ENCODE peak calls at places on chromosomes 16 and 17, in four cellular contexts. V is foreskin keratinocyte, K is gastrocnemius medialis, P is ovary. E is an unnamed sample.

GRCh38 chr16:19169081-19169639 is 1.1 kb downstream of the SYT17 start:
- DNase-seq in P (no peak), K (no peak), V (no peak), E (no peak)

GRCh38 chr17:68732301-68732749 is 131.2 kb upstream of the FAM20A start:
- DNase-seq in P (no peak), V (no peak), K (no peak), E (no peak)

GRCh38 chr17:57507828-57508227 is 237.3 kb downstream of the CCDC182 start:
- DNase-seq in V (no peak), P (no peak), K (no peak), E (no peak)

GRCh38 chr17:82844796-82845162 is 5.0 kb upstream of the ZNF750 start:
- DNase-seq in K (no peak), V (no peak), P (no peak), E (no peak)

GRCh38 chr16:11843206-11843605 is 8.1 kb downstream of the RSL1D1 start:
- DNase-seq in K (no peak), V (no peak), P (no peak), E (no peak)

GRCh38 chr16:28990375-28991040 is 5.7 kb downstream of the LAT start:
- DNase-seq in P (no peak), K (no peak), V (no peak), E (no peak)

GRCh38 chr17:46264456-46265198 is 30.3 kb upstream of the LRRC37A start:
- DNase-seq in P (no peak), K (no peak), V (peak; percentile 83), E (peak; percentile 91)

GRCh38 chr17:601462-602303 is 113.0 kb downstream of the VPS53 start:
- DNase-seq in K (peak; percentile 34), P (no peak), V (no peak), E (peak; percentile 76)

GRCh38 chr16:22634913-22635312 is 124.2 kb downstream of the NPIPB5 start:
- DNase-seq in V (no peak), P (no peak), K (no peak), E (no peak)

GRCh38 chr17:246226-246625 is 64.8 kb upstream of the DOC2B start:
- DNase-seq in V (no peak), P (no peak), K (no peak), E (no peak)

GRCh38 chr17:31858647-31859486 is at the start of gene COPRS:
- DNase-seq in K (peak; percentile 88), P (peak; percentile 88), V (peak; percentile 19), E (peak; percentile 63)

GRCh38 chr17:3748576-3748975 is 24.9 kb downstream of the HASPIN start:
- DNase-seq in P (no peak), V (no peak), K (no peak), E (no peak)

GRCh38 chr16:9966569-9967157 is 215.6 kb downstream of the GRIN2A start:
- DNase-seq in P (no peak), V (no peak), K (no peak), E (peak; percentile 70)

GRCh38 chr17:50150354-50151040 is at the start of gene PPP1R9B:
- DNase-seq in V (no peak), P (no peak), K (no peak), E (no peak)
- H3K4me1 ChIP-seq in V (peaks cover 5% of the 10 kb centered on the region), P (peaks cover 35% of the 10 kb centered on the region), K (peaks cover 60% of the 10 kb centered on the region), E (peaks cover 43% of the 10 kb centered on the region)

DNA sequence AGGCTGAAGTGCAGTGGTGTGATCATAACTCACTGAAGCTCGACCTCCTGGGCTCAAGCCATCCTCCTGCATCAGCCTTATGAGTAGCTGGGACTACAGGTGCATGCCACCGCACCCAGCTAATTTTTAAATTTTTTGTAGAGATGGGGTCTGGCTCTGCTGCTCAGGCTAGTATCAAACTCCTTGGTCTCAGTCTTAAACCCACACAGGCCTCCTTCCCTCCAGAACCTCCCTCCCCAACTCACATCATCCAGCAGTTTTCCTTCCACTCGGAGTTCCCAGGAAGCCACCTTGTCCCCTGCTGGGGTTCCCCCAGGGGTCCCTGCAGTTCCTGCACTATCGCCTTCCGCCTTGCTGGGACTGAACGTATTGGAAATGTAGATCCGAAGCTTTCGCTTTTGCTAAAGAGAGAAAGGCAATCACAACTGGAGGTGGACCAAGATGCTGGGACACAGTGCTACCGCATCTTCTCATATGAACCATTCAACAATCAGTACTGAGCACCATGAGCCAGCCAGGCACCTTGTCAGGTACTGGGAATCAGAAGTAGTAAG is 7.2 kb downstream of the SMARCD2 start:
- DNase-seq in K (no peak), V (no peak), P (no peak), E (no peak)
- H3K4me1 ChIP-seq in K (peaks cover 62% of the 10 kb centered on the region), V (peaks cover 5% of the 10 kb centered on the region), P (peaks cover 14% of the 10 kb centered on the region), E (no peaks in the 10 kb centered on the region)

DNA sequence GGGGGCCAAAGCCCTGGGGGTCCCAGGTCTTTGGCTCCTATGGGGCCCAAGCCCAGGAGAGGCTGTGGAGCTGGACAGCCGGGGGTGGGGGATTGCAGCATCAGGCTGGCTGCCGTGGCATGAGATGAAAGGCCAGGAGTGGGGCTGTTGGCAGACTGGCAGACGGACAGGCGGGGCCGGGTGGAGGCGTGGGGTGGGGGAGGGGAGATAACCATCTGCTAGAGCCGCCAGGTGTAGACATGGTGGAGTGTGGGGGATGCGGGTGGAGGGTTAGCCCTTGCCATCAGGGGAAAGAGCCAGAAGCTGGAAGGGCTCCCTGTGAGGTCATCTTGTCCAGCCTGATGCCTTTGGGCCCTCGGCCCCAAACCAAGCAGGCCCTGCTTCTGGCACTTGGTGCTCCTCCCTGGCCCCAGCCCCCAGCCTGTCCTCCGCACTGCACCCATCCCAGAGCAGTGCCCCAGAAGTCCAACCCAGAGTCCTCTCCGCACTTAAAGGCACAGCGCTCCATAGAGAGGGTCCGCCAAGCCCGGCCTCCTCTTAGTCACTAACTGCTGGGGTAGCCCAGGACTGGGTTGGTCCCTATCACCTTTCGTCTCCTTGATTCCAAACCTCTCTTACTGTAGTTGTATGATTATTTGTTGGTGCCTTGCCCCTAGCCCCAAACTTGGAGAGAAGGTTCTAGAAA is 33.3 kb upstream of the DLX4 start:
- DNase-seq in P (no peak), V (no peak), K (no peak), E (no peak)
- H3K4me1 ChIP-seq in P (no peaks in the 10 kb centered on the region), V (no peaks in the 10 kb centered on the region), K (no peaks in the 10 kb centered on the region), E (no peaks in the 10 kb centered on the region)

DNA sequence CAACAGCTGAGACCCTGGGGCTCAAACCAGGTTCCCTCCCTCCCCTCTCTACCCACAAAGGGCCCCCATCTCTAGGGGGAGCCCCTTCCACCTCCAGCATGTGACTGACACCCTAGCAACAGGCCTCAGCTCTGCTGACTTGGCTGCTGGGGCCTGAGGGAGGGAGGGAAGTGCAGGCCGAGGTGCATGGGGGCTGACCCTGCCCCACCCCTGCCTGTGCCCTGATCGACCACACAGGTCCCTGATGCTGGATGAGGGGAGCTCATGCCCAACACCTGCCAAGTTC is 2.3 kb downstream of the HSF4 start:
- DNase-seq in P (no peak), V (no peak), K (no peak), E (no peak)
- H3K4me1 ChIP-seq in P (peaks cover 20% of the 10 kb centered on the region), V (no peaks in the 10 kb centered on the region), K (peaks cover 61% of the 10 kb centered on the region), E (peaks cover 34% of the 10 kb centered on the region)

E was measured in astrocyte.